ENCODE peak calls at places on chromosomes 4 and X, in five cellular contexts. J is A549, X is IMR-90, O is H1, S is HepG2. F is an unnamed sample.

GRCh38 chr4:177047070-177047850 is 254.5 kb upstream of the VEGFC start:
- DNase-seq in J (peak), O (no peak), S (peak), X (peak), F (peak)

GRCh38 chrX:47514553-47515235 is 31.7 kb upstream of the ZNF41 start:
- DNase-seq in S (no peak), J (peak), X (peak), O (no peak), F (no peak)

GRCh38 chr4:184664445-184665210 is 15.1 kb downstream of the PRIMPOL start:
- DNase-seq in X (peak), S (no peak), J (peak), O (no peak), F (peak)

GRCh38 chr4:17347445-17347844 is 164.4 kb downstream of the QDPR start:
- DNase-seq in O (no peak), J (peak), S (peak), X (peak), F (peak)

GRCh38 chr4:160969914-160970313 is 1193.9 kb downstream of the FSTL5 start:
- DNase-seq in X (no peak), O (no peak), J (no peak), S (no peak), F (no peak)

GRCh38 chrX:19863237-19864223 is 23.9 kb downstream of the SH3KBP1 start:
- DNase-seq in S (no peak), J (no peak), O (no peak), X (peak), F (no peak)

GRCh38 chrX:40933132-40934078 is 151.8 kb upstream of the USP9X start:
- DNase-seq in O (no peak), X (peak), S (no peak), J (peak), F (peak)

GRCh38 chrX:137651647-137652046 is 85.7 kb downstream of the ZIC3 start:
- DNase-seq in O (no peak), S (no peak), J (no peak), X (no peak), F (no peak)

GRCh38 chr4:15855804-15856475 is 77.8 kb downstream of the CD38 start:
- DNase-seq in O (no peak), S (no peak), J (no peak), X (no peak), F (no peak)

GRCh38 chrX:130184168-130184567 is 12.4 kb downstream of the RAB33A start:
- DNase-seq in O (no peak), J (no peak), X (no peak), S (no peak), F (no peak)

GRCh38 chrX:44223150-44223549 is 120.3 kb downstream of the EFHC2 start:
- DNase-seq in J (no peak), O (no peak), S (no peak), X (peak), F (no peak)

GRCh38 chr4:21470531-21470930 is 478.0 kb downstream of the KCNIP4 start:
- DNase-seq in J (no peak), O (no peak), X (no peak), S (no peak), F (no peak)

GRCh38 chr4:15891312-15891711 is 47.2 kb downstream of the FGFBP1 start:
- DNase-seq in S (no peak), O (no peak), X (no peak), J (no peak), F (no peak)

GRCh38 chr4:2811830-2812599 is 19.1 kb downstream of the SH3BP2 start:
- DNase-seq in S (peak), J (no peak), X (peak), O (no peak), F (no peak)

GRCh38 chr4:38768968-38769394 is 13.8 kb downstream of the TLR10 start:
- DNase-seq in S (no peak), O (no peak), X (peak), J (no peak), F (no peak)

GRCh38 chr4:77141964-77142641 is 14.9 kb upstream of the CCNG2 start:
- DNase-seq in J (no peak), X (no peak), S (no peak), O (no peak), F (no peak)

GRCh38 chr4:162456106-162456505 is 292.3 kb upstream of the FSTL5 start:
- DNase-seq in O (no peak), S (no peak), J (no peak), X (no peak), F (no peak)

GRCh38 chrX:31524182-31524581 is 452.3 kb upstream of the FTHL17 start:
- DNase-seq in J (no peak), O (no peak), X (peak), S (no peak), F (no peak)

GRCh38 chr4:7712021-7712420 is 227.6 kb downstream of the AFAP1 start:
- DNase-seq in J (no peak), O (no peak), S (no peak), X (no peak), F (no peak)

GRCh38 chrX:31546130-31546529 is 474.3 kb upstream of the FTHL17 start:
- DNase-seq in X (peak), J (no peak), O (no peak), S (no peak), F (peak)

GRCh38 chr4:7649741-7650531 is 215.2 kb upstream of the PSAPL1 start:
- DNase-seq in O (no peak), J (no peak), X (peak), S (no peak), F (peak)

GRCh38 chr4:156476359-156476758 is 495.2 kb downstream of the PDGFC start:
- DNase-seq in S (peak), O (no peak), J (peak), X (peak), F (no peak)

GRCh38 chr4:156473175-156473574 is 498.4 kb downstream of the PDGFC start:
- DNase-seq in X (no peak), S (no peak), J (no peak), O (no peak), F (no peak)

GRCh38 chr4:156472624-156473023 is 499.0 kb downstream of the PDGFC start:
- DNase-seq in O (no peak), X (no peak), S (no peak), J (no peak), F (no peak)

DNA sequence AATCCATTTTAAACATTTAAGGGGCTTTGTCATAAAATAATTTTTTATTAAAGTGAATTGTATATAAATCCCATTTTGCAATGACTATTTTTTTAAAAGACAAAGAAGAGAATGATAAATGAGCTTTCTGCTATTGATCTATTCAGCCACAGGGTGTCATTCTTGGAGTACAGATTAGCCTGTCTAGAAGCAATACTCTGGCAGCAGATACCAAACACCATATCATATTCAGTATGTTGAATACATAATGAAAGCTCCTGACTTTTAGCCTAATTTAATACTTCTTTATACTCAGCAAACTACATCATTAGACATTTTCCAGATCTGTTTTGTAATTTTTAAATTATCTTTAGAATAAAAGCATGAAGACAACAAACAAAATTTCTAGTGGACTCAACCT is 496.3 kb downstream of the PDGFC start:
- DNase-seq in O (no peak), S (peak), X (peak), J (peak), F (no peak)
- TF ChIP-seq MAFK in O (no peak), S (no peak), X (no peak), J (no peak), F (no peak)

DNA sequence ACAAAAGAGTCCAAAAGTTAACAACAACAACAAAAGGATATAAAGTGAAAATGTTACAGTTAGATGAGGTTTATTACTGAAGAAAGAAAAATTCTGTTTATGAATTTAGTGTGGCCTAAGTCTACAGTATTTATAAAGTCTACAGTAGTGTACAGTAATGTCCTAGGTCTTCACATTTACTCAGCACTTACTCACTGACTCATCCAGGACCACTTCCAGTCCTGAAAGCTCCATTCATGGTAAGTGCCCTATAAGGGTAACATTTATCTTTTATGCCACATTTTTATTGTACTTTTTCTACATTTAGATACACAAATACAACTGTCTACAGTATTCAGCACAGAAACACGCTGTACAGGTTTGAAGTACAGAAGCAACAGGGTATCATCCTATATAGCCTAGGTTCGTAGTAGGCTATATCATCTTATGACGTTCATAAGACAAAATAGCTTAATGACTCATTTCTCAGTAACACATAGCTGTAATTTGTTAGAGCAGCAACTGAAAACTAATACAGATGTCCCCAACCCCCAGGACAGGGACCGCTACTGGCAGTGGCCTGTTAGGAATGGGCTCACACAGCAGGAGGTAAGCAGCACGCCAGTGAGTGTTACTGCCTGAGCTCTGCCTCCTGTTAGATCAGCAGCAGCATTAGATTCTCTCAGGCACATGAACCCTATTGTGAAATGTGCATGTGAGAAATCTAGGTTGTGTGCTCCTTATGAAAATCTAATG is 61.3 kb downstream of the CENPC start:
- DNase-seq in X (peak), S (no peak), O (no peak), J (no peak), F (no peak)
- TF ChIP-seq MAFK in X (no peak), S (no peak), O (no peak), J (no peak), F (no peak)

DNA sequence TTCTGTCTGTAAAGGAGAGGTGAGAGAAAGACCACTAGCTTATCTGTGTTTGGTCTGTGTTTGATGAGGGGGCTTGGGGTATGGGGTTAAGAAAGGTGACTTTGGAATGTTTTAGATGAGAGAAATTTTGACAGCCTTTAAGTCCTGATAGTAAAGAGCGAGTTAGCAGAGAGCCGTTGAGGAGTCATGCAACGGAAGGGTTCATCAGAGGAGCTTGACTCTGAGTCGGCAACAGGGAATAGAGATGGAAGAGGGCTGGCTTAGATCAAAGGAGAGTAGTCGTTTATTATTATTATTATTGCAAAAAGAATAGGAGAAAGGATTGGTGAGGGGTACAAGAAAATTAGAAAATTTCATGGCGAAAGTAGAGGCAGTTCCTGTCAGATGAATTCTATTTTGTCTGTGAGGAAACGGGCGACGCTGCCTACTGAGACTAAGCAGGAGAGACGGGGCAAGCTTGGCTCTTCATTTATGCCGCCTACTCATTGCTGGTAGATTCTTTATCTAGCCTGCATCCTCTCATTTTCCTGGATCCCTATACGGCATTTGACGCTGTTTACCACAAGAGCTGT is 473 bp upstream of the VAMP7 start:
- DNase-seq in J (no peak), S (no peak), O (no peak), X (no peak), F (no peak)
- TF ChIP-seq MAFK in J (no peak), S (no peak), O (no peak), X (no peak), F (no peak)

GRCh38 chr4:125254111-125254510 is 60.6 kb upstream of the FAT4 start:
- DNase-seq in J (no peak), X (peak), S (no peak), O (no peak), F (no peak)
- TF ChIP-seq MAFK in J (no peak), X (peak), S (no peak), O (no peak), F (no peak)

DNA sequence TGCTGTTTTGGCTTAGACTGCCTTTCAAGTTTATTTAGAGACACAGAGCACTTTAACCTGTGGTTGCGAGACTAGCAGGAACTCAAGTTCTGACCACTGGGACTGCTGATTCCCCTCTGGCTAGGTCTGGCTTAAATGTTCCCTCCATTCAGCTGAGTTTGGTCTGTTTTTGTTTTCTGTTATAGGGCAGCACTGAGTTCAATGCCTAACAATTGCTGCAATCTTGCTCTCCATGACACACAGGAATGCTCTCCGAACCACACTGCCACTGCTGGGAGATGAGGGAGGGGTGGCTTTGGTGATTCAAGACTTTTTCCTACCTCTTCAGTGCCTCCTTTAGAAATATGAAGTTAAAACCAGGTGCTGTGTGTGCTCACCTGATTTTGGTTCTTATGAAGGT is 106.3 kb upstream of the EOLA2 start:
- DNase-seq in J (no peak), S (no peak), X (no peak), O (no peak), F (no peak)
- TF ChIP-seq MAFK in J (no peak), S (no peak), X (no peak), O (no peak), F (no peak)

GRCh38 chr4:64584981-64585557 is 175.8 kb upstream of the TECRL start:
- DNase-seq in S (peak), X (peak), O (no peak), J (peak), F (peak)
- TF ChIP-seq MAFK in S (no peak), X (no peak), O (no peak), J (no peak), F (no peak)